ENCODE peak calls at places on chromosomes 11 and 22, in seven cellular contexts. One of them, this sample, is unnamed.

GRCh38 chr11:2358754-2359444 is 18.2 kb upstream of the CD81 start:
- DNase-seq in NCI-H2171: no peak
- DNase-seq in iPS DF 6.9: no peak
- DNase-seq in tibial nerve: no peak
- DNase-seq in stimulated activated naive CD8-positive, alpha-beta T cell treated with anti-CD3 and anti-CD28 coated beads, Interleukin-15, Interleukin-2, amounts not matched to agents 100 U/mL and 50 U/mL, for 24 hours: no peak
- DNase-seq in HTR-8/SVneo: no peak
- DNase-seq in NCI-H2107: no peak
- DNase-seq in this sample: no peak

GRCh38 chr11:88359529-88359928 is 22.0 kb upstream of the CTSC start:
- DNase-seq in stimulated activated naive CD8-positive, alpha-beta T cell treated with anti-CD3 and anti-CD28 coated beads, Interleukin-15, Interleukin-2, amounts not matched to agents 100 U/mL and 50 U/mL, for 24 hours: no peak
- DNase-seq in iPS DF 6.9: no peak
- DNase-seq in NCI-H2171: no peak
- DNase-seq in HTR-8/SVneo: no peak
- DNase-seq in NCI-H2107: no peak
- DNase-seq in tibial nerve: no peak
- DNase-seq in this sample: no peak

GRCh38 chr11:64970731-64971151 is 1.2 kb downstream of the MAJIN start:
- DNase-seq in stimulated activated naive CD8-positive, alpha-beta T cell treated with anti-CD3 and anti-CD28 coated beads, Interleukin-15, Interleukin-2, amounts not matched to agents 100 U/mL and 50 U/mL, for 24 hours: peak; percentile 30
- DNase-seq in iPS DF 6.9: no peak
- DNase-seq in HTR-8/SVneo: no peak
- DNase-seq in NCI-H2107: no peak
- DNase-seq in NCI-H2171: no peak
- DNase-seq in tibial nerve: no peak
- DNase-seq in this sample: no peak

GRCh38 chr11:115611343-115611742 is 107.1 kb upstream of the CADM1 start:
- DNase-seq in iPS DF 6.9: no peak
- DNase-seq in NCI-H2171: no peak
- DNase-seq in HTR-8/SVneo: no peak
- DNase-seq in stimulated activated naive CD8-positive, alpha-beta T cell treated with anti-CD3 and anti-CD28 coated beads, Interleukin-15, Interleukin-2, amounts not matched to agents 100 U/mL and 50 U/mL, for 24 hours: no peak
- DNase-seq in NCI-H2107: no peak
- DNase-seq in tibial nerve: no peak
- DNase-seq in this sample: no peak

GRCh38 chr22:43168416-43169309 is 17.3 kb downstream of the TSPO start:
- DNase-seq in iPS DF 6.9: no peak
- DNase-seq in stimulated activated naive CD8-positive, alpha-beta T cell treated with anti-CD3 and anti-CD28 coated beads, Interleukin-15, Interleukin-2, amounts not matched to agents 100 U/mL and 50 U/mL, for 24 hours: no peak
- DNase-seq in tibial nerve: no peak
- DNase-seq in HTR-8/SVneo: no peak
- DNase-seq in NCI-H2107: no peak
- DNase-seq in NCI-H2171: no peak
- DNase-seq in this sample: no peak

GRCh38 chr11:65121865-65122696 is at the start of the genes FAU and MRPL49:
- DNase-seq in NCI-H2107: peak; percentile 95
- DNase-seq in tibial nerve: peak; percentile 95
- DNase-seq in iPS DF 6.9: peak; percentile 98
- DNase-seq in NCI-H2171: peak; percentile 97
- DNase-seq in HTR-8/SVneo: peak; percentile 96
- DNase-seq in stimulated activated naive CD8-positive, alpha-beta T cell treated with anti-CD3 and anti-CD28 coated beads, Interleukin-15, Interleukin-2, amounts not matched to agents 100 U/mL and 50 U/mL, for 24 hours: peak; percentile 99
- DNase-seq in this sample: peak; percentile 99

GRCh38 chr11:134676516-134677287 is 264.7 kb upstream of the B3GAT1 start:
- DNase-seq in stimulated activated naive CD8-positive, alpha-beta T cell treated with anti-CD3 and anti-CD28 coated beads, Interleukin-15, Interleukin-2, amounts not matched to agents 100 U/mL and 50 U/mL, for 24 hours: no peak
- DNase-seq in HTR-8/SVneo: no peak
- DNase-seq in iPS DF 6.9: no peak
- DNase-seq in NCI-H2171: no peak
- DNase-seq in NCI-H2107: no peak
- DNase-seq in tibial nerve: no peak
- DNase-seq in this sample: no peak

GRCh38 chr11:81444306-81444705 is 1289.4 kb downstream of the FAM181B start:
- DNase-seq in NCI-H2107: no peak
- DNase-seq in NCI-H2171: no peak
- DNase-seq in iPS DF 6.9: no peak
- DNase-seq in HTR-8/SVneo: no peak
- DNase-seq in tibial nerve: no peak
- DNase-seq in stimulated activated naive CD8-positive, alpha-beta T cell treated with anti-CD3 and anti-CD28 coated beads, Interleukin-15, Interleukin-2, amounts not matched to agents 100 U/mL and 50 U/mL, for 24 hours: no peak
- DNase-seq in this sample: no peak

GRCh38 chr22:49763696-49764095 is 64.0 kb downstream of the BRD1 start:
- DNase-seq in stimulated activated naive CD8-positive, alpha-beta T cell treated with anti-CD3 and anti-CD28 coated beads, Interleukin-15, Interleukin-2, amounts not matched to agents 100 U/mL and 50 U/mL, for 24 hours: no peak
- DNase-seq in iPS DF 6.9: no peak
- DNase-seq in HTR-8/SVneo: no peak
- DNase-seq in NCI-H2171: no peak
- DNase-seq in NCI-H2107: no peak
- DNase-seq in tibial nerve: no peak
- DNase-seq in this sample: no peak

GRCh38 chr11:102115557-102115956 is 5.3 kb downstream of the YAP1 start:
- DNase-seq in iPS DF 6.9: no peak
- DNase-seq in tibial nerve: no peak
- DNase-seq in HTR-8/SVneo: no peak
- DNase-seq in NCI-H2171: no peak
- DNase-seq in NCI-H2107: no peak
- DNase-seq in stimulated activated naive CD8-positive, alpha-beta T cell treated with anti-CD3 and anti-CD28 coated beads, Interleukin-15, Interleukin-2, amounts not matched to agents 100 U/mL and 50 U/mL, for 24 hours: no peak
- DNase-seq in this sample: no peak